ENCODE peak calls at places on chromosomes 1 and 21, in six cellular contexts. One of them, this sample, is unnamed. For H3K36me3, the result is how much of the 10 kb centered on the place peaks cover.

GRCh38 chr1:47621977-47622376 is 184.1 kb downstream of the FOXD2 start:
- DNase-seq in pancreas: no peak
- DNase-seq in CD8-positive, alpha-beta T cell: no peak
- DNase-seq in bronchial epithelial cell: no peak
- DNase-seq in brain microvascular endothelial cell: no peak
- DNase-seq in cardiac muscle cell: no peak
- DNase-seq in this sample: no peak

GRCh38 chr1:213244664-213245091 is 193.6 kb downstream of the RPS6KC1 start:
- DNase-seq in pancreas: no peak
- DNase-seq in CD8-positive, alpha-beta T cell: no peak
- DNase-seq in bronchial epithelial cell: peak
- DNase-seq in brain microvascular endothelial cell: peak
- DNase-seq in cardiac muscle cell: peak
- DNase-seq in this sample: peak

GRCh38 chr1:83545450-83545849 is 453.5 kb downstream of the TTLL7 start:
- DNase-seq in pancreas: no peak
- DNase-seq in CD8-positive, alpha-beta T cell: no peak
- DNase-seq in bronchial epithelial cell: no peak
- DNase-seq in brain microvascular endothelial cell: no peak
- DNase-seq in cardiac muscle cell: no peak
- DNase-seq in this sample: peak

GRCh38 chr1:240611619-240612490 is at the start of gene GREM2:
- DNase-seq in pancreas: peak
- DNase-seq in CD8-positive, alpha-beta T cell: peak
- DNase-seq in bronchial epithelial cell: peak
- DNase-seq in brain microvascular endothelial cell: peak
- DNase-seq in cardiac muscle cell: peak
- DNase-seq in this sample: peak

GRCh38 chr21:45265721-45266517 is 21.8 kb downstream of the POFUT2 start:
- DNase-seq in pancreas: peak
- DNase-seq in CD8-positive, alpha-beta T cell: no peak
- DNase-seq in bronchial epithelial cell: no peak
- DNase-seq in brain microvascular endothelial cell: no peak
- DNase-seq in cardiac muscle cell: no peak
- DNase-seq in this sample: no peak

GRCh38 chr1:22598736-22599135 is 35.4 kb downstream of the EPHA8 start:
- DNase-seq in pancreas: no peak
- DNase-seq in CD8-positive, alpha-beta T cell: no peak
- DNase-seq in bronchial epithelial cell: no peak
- DNase-seq in brain microvascular endothelial cell: no peak
- DNase-seq in cardiac muscle cell: no peak
- DNase-seq in this sample: no peak

GRCh38 chr1:109498161-109498801 is 4.4 kb downstream of the CYB561D1 start:
- DNase-seq in pancreas: no peak
- DNase-seq in CD8-positive, alpha-beta T cell: peak
- DNase-seq in bronchial epithelial cell: no peak
- DNase-seq in brain microvascular endothelial cell: peak
- DNase-seq in cardiac muscle cell: peak
- DNase-seq in this sample: peak

GRCh38 chr1:31795801-31796621 is 19.8 kb downstream of the SPOCD1 start:
- DNase-seq in pancreas: peak
- DNase-seq in CD8-positive, alpha-beta T cell: no peak
- DNase-seq in bronchial epithelial cell: peak
- DNase-seq in brain microvascular endothelial cell: peak
- DNase-seq in cardiac muscle cell: no peak
- DNase-seq in this sample: peak

GRCh38 chr1:216178266-216178665 is 245.0 kb downstream of the USH2A start:
- DNase-seq in pancreas: no peak
- DNase-seq in CD8-positive, alpha-beta T cell: no peak
- DNase-seq in bronchial epithelial cell: no peak
- DNase-seq in brain microvascular endothelial cell: no peak
- DNase-seq in cardiac muscle cell: no peak
- DNase-seq in this sample: no peak

GRCh38 chr1:81224222-81224621 is 576.5 kb upstream of the ADGRL2 start:
- DNase-seq in pancreas: no peak
- DNase-seq in CD8-positive, alpha-beta T cell: no peak
- DNase-seq in bronchial epithelial cell: no peak
- DNase-seq in brain microvascular endothelial cell: no peak
- DNase-seq in cardiac muscle cell: peak
- DNase-seq in this sample: no peak

GRCh38 chr21:43864806-43865470 is at the start of gene AGPAT3:
- DNase-seq in pancreas: peak
- DNase-seq in CD8-positive, alpha-beta T cell: peak
- DNase-seq in bronchial epithelial cell: no peak
- DNase-seq in brain microvascular endothelial cell: no peak
- DNase-seq in cardiac muscle cell: peak
- DNase-seq in this sample: peak

GRCh38 chr1:177928194-177928593 is 41.7 kb downstream of the SEC16B start:
- DNase-seq in pancreas: no peak
- DNase-seq in CD8-positive, alpha-beta T cell: no peak
- DNase-seq in bronchial epithelial cell: peak
- DNase-seq in brain microvascular endothelial cell: peak
- DNase-seq in cardiac muscle cell: peak
- DNase-seq in this sample: no peak

GRCh38 chr1:109151146-109151545 is 37.2 kb downstream of the ELAPOR1 start:
- DNase-seq in pancreas: peak
- DNase-seq in CD8-positive, alpha-beta T cell: no peak
- DNase-seq in bronchial epithelial cell: peak
- DNase-seq in brain microvascular endothelial cell: peak
- DNase-seq in cardiac muscle cell: peak
- DNase-seq in this sample: peak

GRCh38 chr1:180842052-180842451 is 70.6 kb upstream of the KIAA1614 start:
- DNase-seq in pancreas: no peak
- DNase-seq in CD8-positive, alpha-beta T cell: no peak
- DNase-seq in bronchial epithelial cell: no peak
- DNase-seq in brain microvascular endothelial cell: peak
- DNase-seq in cardiac muscle cell: no peak
- DNase-seq in this sample: no peak

GRCh38 chr1:57470028-57470427 is 46.2 kb upstream of the DAB1 start:
- DNase-seq in pancreas: no peak
- DNase-seq in CD8-positive, alpha-beta T cell: no peak
- DNase-seq in bronchial epithelial cell: no peak
- DNase-seq in brain microvascular endothelial cell: peak
- DNase-seq in cardiac muscle cell: no peak
- DNase-seq in this sample: no peak

GRCh38 chr1:153548722-153549695 is at the start of gene S100A3:
- DNase-seq in pancreas: peak
- DNase-seq in CD8-positive, alpha-beta T cell: no peak
- DNase-seq in bronchial epithelial cell: peak
- DNase-seq in brain microvascular endothelial cell: peak
- DNase-seq in cardiac muscle cell: no peak
- DNase-seq in this sample: peak

GRCh38 chr1:87450615-87451209 is 122.0 kb downstream of the LMO4 start:
- DNase-seq in pancreas: no peak
- DNase-seq in CD8-positive, alpha-beta T cell: peak
- DNase-seq in bronchial epithelial cell: peak
- DNase-seq in brain microvascular endothelial cell: no peak
- DNase-seq in cardiac muscle cell: no peak
- DNase-seq in this sample: no peak

GRCh38 chr1:111856411-111857135 is 100.9 kb downstream of the DDX20 start:
- DNase-seq in pancreas: no peak
- DNase-seq in CD8-positive, alpha-beta T cell: no peak
- DNase-seq in bronchial epithelial cell: no peak
- DNase-seq in brain microvascular endothelial cell: no peak
- DNase-seq in cardiac muscle cell: no peak
- DNase-seq in this sample: no peak

DNA sequence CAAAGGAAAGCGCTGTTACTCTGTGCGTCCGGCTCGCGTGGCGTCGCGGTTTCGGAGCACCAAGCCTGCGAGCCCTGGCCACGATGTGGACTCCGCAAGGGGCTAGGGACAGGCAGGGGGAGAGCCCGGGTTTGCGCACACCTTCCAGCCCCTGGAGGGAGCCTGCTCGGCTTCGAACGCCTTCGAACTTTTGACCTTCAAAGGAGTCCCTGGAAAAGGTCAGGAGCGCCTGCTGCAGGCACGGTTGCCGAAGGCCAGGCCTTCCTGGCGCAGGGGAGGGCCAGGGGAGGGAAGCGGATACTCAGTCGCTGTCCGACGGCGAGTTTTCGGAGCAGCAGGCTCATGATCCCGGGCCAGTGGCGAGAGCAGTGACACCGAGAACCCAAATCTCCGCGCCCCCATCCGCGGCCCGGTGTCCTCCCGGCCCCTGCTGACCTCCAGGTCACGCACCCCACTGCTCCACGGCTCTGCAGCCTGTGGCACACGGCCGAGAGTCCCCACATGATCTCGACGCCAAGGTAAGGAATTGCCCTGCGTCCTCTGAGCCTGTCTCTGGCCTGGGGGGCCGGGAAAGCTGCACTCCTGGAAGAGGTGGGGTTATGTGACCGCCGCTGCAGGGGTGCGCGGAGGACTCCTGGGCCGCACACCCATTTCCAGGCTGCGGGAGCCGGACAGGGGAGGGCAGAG is 1.3 kb upstream of the SIM2 start:
- DNase-seq in pancreas: peak
- DNase-seq in CD8-positive, alpha-beta T cell: no peak
- DNase-seq in bronchial epithelial cell: no peak
- DNase-seq in brain microvascular endothelial cell: no peak
- DNase-seq in cardiac muscle cell: no peak
- DNase-seq in this sample: no peak
- H3K4me3 ChIP-seq in pancreas: no peak
- H3K4me3 ChIP-seq in CD8-positive, alpha-beta T cell: no peak
- H3K4me3 ChIP-seq in bronchial epithelial cell: no peak
- H3K4me3 ChIP-seq in brain microvascular endothelial cell: no peak
- H3K4me3 ChIP-seq in cardiac muscle cell: no peak
- H3K4me3 ChIP-seq in this sample: no peak

GRCh38 chr1:13823936-13824335 is 123.9 kb downstream of the PRDM2 start:
- DNase-seq in pancreas: no peak
- DNase-seq in CD8-positive, alpha-beta T cell: no peak
- DNase-seq in bronchial epithelial cell: no peak
- DNase-seq in brain microvascular endothelial cell: no peak
- DNase-seq in cardiac muscle cell: no peak
- DNase-seq in this sample: no peak

GRCh38 chr1:13826591-13826990 is 126.6 kb downstream of the PRDM2 start:
- DNase-seq in pancreas: no peak
- DNase-seq in CD8-positive, alpha-beta T cell: no peak
- DNase-seq in bronchial epithelial cell: no peak
- DNase-seq in brain microvascular endothelial cell: no peak
- DNase-seq in cardiac muscle cell: no peak
- DNase-seq in this sample: no peak

GRCh38 chr1:13824626-13825025 is 124.6 kb downstream of the PRDM2 start:
- DNase-seq in pancreas: no peak
- DNase-seq in CD8-positive, alpha-beta T cell: no peak
- DNase-seq in bronchial epithelial cell: no peak
- DNase-seq in brain microvascular endothelial cell: no peak
- DNase-seq in cardiac muscle cell: no peak
- DNase-seq in this sample: no peak

GRCh38 chr1:13823126-13823880 is 123.3 kb downstream of the PRDM2 start:
- DNase-seq in pancreas: no peak
- DNase-seq in CD8-positive, alpha-beta T cell: no peak
- DNase-seq in bronchial epithelial cell: no peak
- DNase-seq in brain microvascular endothelial cell: no peak
- DNase-seq in cardiac muscle cell: no peak
- DNase-seq in this sample: no peak

DNA sequence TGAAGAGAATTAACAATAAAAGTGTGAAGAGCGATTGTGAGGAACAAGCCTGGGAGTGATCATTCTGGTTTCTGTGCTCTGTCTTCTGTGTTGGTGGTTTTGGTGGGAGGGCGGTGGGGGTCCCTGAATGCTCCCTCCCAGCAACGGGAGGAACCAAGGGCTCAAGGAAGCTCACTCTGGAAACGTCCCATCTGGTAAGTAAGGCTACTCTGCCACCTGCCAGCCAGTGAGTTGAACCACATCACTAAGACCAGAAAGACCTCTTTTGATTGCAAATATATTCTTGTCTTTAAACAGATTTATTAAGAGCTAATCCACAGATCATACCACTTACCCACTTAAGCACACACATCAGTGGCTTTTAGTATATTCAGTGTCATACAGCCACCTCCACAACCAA is 125.0 kb downstream of the PRDM2 start:
- DNase-seq in pancreas: no peak
- DNase-seq in CD8-positive, alpha-beta T cell: no peak
- DNase-seq in bronchial epithelial cell: no peak
- DNase-seq in brain microvascular endothelial cell: no peak
- DNase-seq in cardiac muscle cell: no peak
- DNase-seq in this sample: no peak
- TF ChIP-seq CTCF in pancreas: no peak
- TF ChIP-seq CTCF in CD8-positive, alpha-beta T cell: no peak
- TF ChIP-seq CTCF in bronchial epithelial cell: no peak
- TF ChIP-seq CTCF in brain microvascular endothelial cell: no peak
- TF ChIP-seq CTCF in cardiac muscle cell: no peak
- TF ChIP-seq CTCF in this sample: peak

GRCh38 chr1:211358685-211359084 is 32.1 kb downstream of the TRAF5 start:
- DNase-seq in pancreas: no peak
- DNase-seq in CD8-positive, alpha-beta T cell: no peak
- DNase-seq in bronchial epithelial cell: no peak
- DNase-seq in brain microvascular endothelial cell: no peak
- DNase-seq in cardiac muscle cell: no peak
- DNase-seq in this sample: no peak

GRCh38 chr1:211359876-211360275 is 33.2 kb downstream of the TRAF5 start:
- DNase-seq in pancreas: no peak
- DNase-seq in CD8-positive, alpha-beta T cell: no peak
- DNase-seq in bronchial epithelial cell: peak
- DNase-seq in brain microvascular endothelial cell: no peak
- DNase-seq in cardiac muscle cell: no peak
- DNase-seq in this sample: no peak

GRCh38 chr1:211353562-211354212 is 27.1 kb downstream of the TRAF5 start:
- DNase-seq in pancreas: no peak
- DNase-seq in CD8-positive, alpha-beta T cell: no peak
- DNase-seq in bronchial epithelial cell: no peak
- DNase-seq in brain microvascular endothelial cell: no peak
- DNase-seq in cardiac muscle cell: no peak
- DNase-seq in this sample: no peak

GRCh38 chr1:211355873-211356272 is 29.2 kb downstream of the TRAF5 start:
- DNase-seq in pancreas: no peak
- DNase-seq in CD8-positive, alpha-beta T cell: no peak
- DNase-seq in bronchial epithelial cell: no peak
- DNase-seq in brain microvascular endothelial cell: no peak
- DNase-seq in cardiac muscle cell: no peak
- DNase-seq in this sample: no peak

DNA sequence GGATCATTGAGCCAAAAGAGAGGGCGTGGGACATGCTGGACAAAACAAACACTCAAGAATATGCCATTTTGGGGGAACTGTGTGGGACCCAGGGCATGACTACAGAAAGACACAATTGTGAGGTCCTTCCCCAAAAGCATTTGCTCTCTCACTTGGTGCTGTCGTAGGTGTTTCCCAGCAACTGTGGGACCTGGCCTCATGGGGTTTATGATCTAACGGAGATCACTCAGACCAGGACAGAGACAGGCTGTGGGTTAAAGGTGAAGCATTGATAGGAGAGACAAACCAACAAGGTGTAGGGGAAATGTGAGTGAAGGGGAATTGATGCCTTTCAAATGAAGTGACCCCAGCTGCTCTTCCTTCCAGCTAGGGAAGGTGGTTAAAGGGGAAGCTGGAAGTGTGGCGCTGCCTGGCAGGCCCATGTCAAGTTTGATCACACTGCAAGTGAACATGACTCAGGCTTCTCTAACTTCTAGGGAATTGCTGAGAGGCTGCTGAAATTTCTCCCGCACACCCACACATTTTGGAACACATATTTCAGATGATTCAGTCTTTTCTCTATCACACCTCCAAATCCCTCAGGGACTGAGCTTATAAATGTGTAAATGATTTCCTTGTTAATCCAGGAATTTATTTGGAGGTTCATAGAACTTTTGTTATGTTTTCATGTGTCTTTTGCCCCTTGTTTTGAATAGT is 30.2 kb downstream of the TRAF5 start:
- DNase-seq in pancreas: no peak
- DNase-seq in CD8-positive, alpha-beta T cell: no peak
- DNase-seq in bronchial epithelial cell: peak
- DNase-seq in brain microvascular endothelial cell: peak
- DNase-seq in cardiac muscle cell: no peak
- DNase-seq in this sample: no peak
- H3K36me3 ChIP-seq in pancreas: under half
- H3K36me3 ChIP-seq in CD8-positive, alpha-beta T cell: under half
- H3K36me3 ChIP-seq in bronchial epithelial cell: under half
- H3K36me3 ChIP-seq in brain microvascular endothelial cell: under half
- H3K36me3 ChIP-seq in cardiac muscle cell: under half
- H3K36me3 ChIP-seq in this sample: under half

GRCh38 chr1:3073520-3074296 is 4.7 kb downstream of the PRDM16 start:
- DNase-seq in pancreas: no peak
- DNase-seq in CD8-positive, alpha-beta T cell: no peak
- DNase-seq in bronchial epithelial cell: no peak
- DNase-seq in brain microvascular endothelial cell: no peak
- DNase-seq in cardiac muscle cell: peak
- DNase-seq in this sample: no peak
- H3K4me3 ChIP-seq in pancreas: peak
- H3K4me3 ChIP-seq in CD8-positive, alpha-beta T cell: no peak
- H3K4me3 ChIP-seq in bronchial epithelial cell: peak
- H3K4me3 ChIP-seq in brain microvascular endothelial cell: no peak
- H3K4me3 ChIP-seq in cardiac muscle cell: peak
- H3K4me3 ChIP-seq in this sample: no peak

This sample was measured in BE2C.